ENCODE peak calls at places on chromosomes 16 and 17, in nine cellular contexts. One of them, this sample, is unnamed.

GRCh38 chr17:8159459-8160223 is 3.1 kb downstream of the VAMP2 start:
- DNase-seq in A549: no peak
- DNase-seq in foreskin melanocyte: no peak
- DNase-seq in psoas muscle: no peak
- DNase-seq in NCI-H1092 treated with DMSO at 0.1 percent for 48 hours: no peak
- DNase-seq in small intestine: no peak
- DNase-seq in T-helper 9 cell: no peak
- DNase-seq in MM.1S: no peak
- DNase-seq in NCI-H1694 treated with DMSO at 0.1 percent for 48 hours: no peak
- DNase-seq in this sample: no peak

GRCh38 chr17:33369149-33369548 is 76.1 kb upstream of the ASIC2 start:
- DNase-seq in NCI-H1092 treated with DMSO at 0.1 percent for 48 hours: no peak
- DNase-seq in small intestine: no peak
- DNase-seq in NCI-H1694 treated with DMSO at 0.1 percent for 48 hours: no peak
- DNase-seq in foreskin melanocyte: no peak
- DNase-seq in MM.1S: no peak
- DNase-seq in psoas muscle: no peak
- DNase-seq in T-helper 9 cell: no peak
- DNase-seq in A549: no peak
- DNase-seq in this sample: no peak

GRCh38 chr17:10117085-10117484 is 81.3 kb downstream of the GAS7 start:
- DNase-seq in T-helper 9 cell: no peak
- DNase-seq in A549: no peak
- DNase-seq in foreskin melanocyte: no peak
- DNase-seq in psoas muscle: no peak
- DNase-seq in small intestine: no peak
- DNase-seq in NCI-H1092 treated with DMSO at 0.1 percent for 48 hours: no peak
- DNase-seq in NCI-H1694 treated with DMSO at 0.1 percent for 48 hours: no peak
- DNase-seq in MM.1S: no peak
- DNase-seq in this sample: no peak

GRCh38 chr17:67322039-67322787 is 44.2 kb downstream of the PSMD12 start:
- DNase-seq in psoas muscle: no peak
- DNase-seq in MM.1S: no peak
- DNase-seq in foreskin melanocyte: no peak
- DNase-seq in NCI-H1694 treated with DMSO at 0.1 percent for 48 hours: no peak
- DNase-seq in NCI-H1092 treated with DMSO at 0.1 percent for 48 hours: no peak
- DNase-seq in T-helper 9 cell: no peak
- DNase-seq in small intestine: peak; percentile 33
- DNase-seq in A549: no peak
- DNase-seq in this sample: no peak

GRCh38 chr16:47150067-47150466 is 6.3 kb upstream of the NETO2 start:
- DNase-seq in T-helper 9 cell: no peak
- DNase-seq in NCI-H1694 treated with DMSO at 0.1 percent for 48 hours: no peak
- DNase-seq in NCI-H1092 treated with DMSO at 0.1 percent for 48 hours: no peak
- DNase-seq in MM.1S: no peak
- DNase-seq in psoas muscle: no peak
- DNase-seq in A549: no peak
- DNase-seq in foreskin melanocyte: no peak
- DNase-seq in small intestine: no peak
- DNase-seq in this sample: no peak

GRCh38 chr17:7219434-7219811 is 213 bp downstream of the DLG4 start:
- DNase-seq in NCI-H1092 treated with DMSO at 0.1 percent for 48 hours: no peak
- DNase-seq in T-helper 9 cell: no peak
- DNase-seq in small intestine: no peak
- DNase-seq in foreskin melanocyte: no peak
- DNase-seq in A549: no peak
- DNase-seq in MM.1S: no peak
- DNase-seq in psoas muscle: no peak
- DNase-seq in NCI-H1694 treated with DMSO at 0.1 percent for 48 hours: no peak
- DNase-seq in this sample: no peak

GRCh38 chr16:57479422-57480126 is 6.7 kb downstream of the DOK4 start:
- DNase-seq in small intestine: peak; percentile 92
- DNase-seq in MM.1S: no peak
- DNase-seq in foreskin melanocyte: peak; percentile 42
- DNase-seq in A549: peak; percentile 82
- DNase-seq in NCI-H1092 treated with DMSO at 0.1 percent for 48 hours: no peak
- DNase-seq in NCI-H1694 treated with DMSO at 0.1 percent for 48 hours: peak; percentile 9
- DNase-seq in psoas muscle: peak; percentile 65
- DNase-seq in T-helper 9 cell: no peak
- DNase-seq in this sample: peak; percentile 79

GRCh38 chr16:82843606-82844271 is 217.0 kb downstream of the CDH13 start:
- DNase-seq in A549: no peak
- DNase-seq in psoas muscle: no peak
- DNase-seq in T-helper 9 cell: no peak
- DNase-seq in NCI-H1092 treated with DMSO at 0.1 percent for 48 hours: no peak
- DNase-seq in NCI-H1694 treated with DMSO at 0.1 percent for 48 hours: no peak
- DNase-seq in MM.1S: no peak
- DNase-seq in small intestine: no peak
- DNase-seq in foreskin melanocyte: no peak
- DNase-seq in this sample: no peak

GRCh38 chr16:57042157-57043111 is 49.9 kb upstream of the CPNE2 start:
- DNase-seq in A549: no peak
- DNase-seq in foreskin melanocyte: no peak
- DNase-seq in T-helper 9 cell: peak; percentile 40
- DNase-seq in MM.1S: peak; percentile 86
- DNase-seq in psoas muscle: no peak
- DNase-seq in NCI-H1694 treated with DMSO at 0.1 percent for 48 hours: no peak
- DNase-seq in small intestine: no peak
- DNase-seq in NCI-H1092 treated with DMSO at 0.1 percent for 48 hours: no peak
- DNase-seq in this sample: peak; percentile 31

GRCh38 chr16:50318796-50319578 is 49.8 kb downstream of the BRD7 start:
- DNase-seq in NCI-H1092 treated with DMSO at 0.1 percent for 48 hours: no peak
- DNase-seq in NCI-H1694 treated with DMSO at 0.1 percent for 48 hours: no peak
- DNase-seq in MM.1S: no peak
- DNase-seq in foreskin melanocyte: no peak
- DNase-seq in A549: no peak
- DNase-seq in small intestine: no peak
- DNase-seq in psoas muscle: no peak
- DNase-seq in T-helper 9 cell: no peak
- DNase-seq in this sample: no peak

GRCh38 chr16:89687092-89687940 is 827 bp downstream of the CDK10 start:
- DNase-seq in psoas muscle: no peak
- DNase-seq in foreskin melanocyte: no peak
- DNase-seq in T-helper 9 cell: no peak
- DNase-seq in MM.1S: peak; percentile 45
- DNase-seq in A549: peak; percentile 79
- DNase-seq in NCI-H1694 treated with DMSO at 0.1 percent for 48 hours: no peak
- DNase-seq in small intestine: peak; percentile 97
- DNase-seq in NCI-H1092 treated with DMSO at 0.1 percent for 48 hours: peak; percentile 47
- DNase-seq in this sample: peak; percentile 90

GRCh38 chr17:39596543-39597267 is 11.0 kb downstream of the NEUROD2 start:
- DNase-seq in small intestine: no peak
- DNase-seq in psoas muscle: no peak
- DNase-seq in NCI-H1092 treated with DMSO at 0.1 percent for 48 hours: no peak
- DNase-seq in MM.1S: no peak
- DNase-seq in NCI-H1694 treated with DMSO at 0.1 percent for 48 hours: peak; percentile 52
- DNase-seq in T-helper 9 cell: no peak
- DNase-seq in foreskin melanocyte: no peak
- DNase-seq in A549: no peak
- DNase-seq in this sample: no peak

GRCh38 chr17:180380-181212 is 854 bp downstream of the DOC2B start:
- DNase-seq in MM.1S: no peak
- DNase-seq in NCI-H1694 treated with DMSO at 0.1 percent for 48 hours: no peak
- DNase-seq in NCI-H1092 treated with DMSO at 0.1 percent for 48 hours: no peak
- DNase-seq in psoas muscle: no peak
- DNase-seq in T-helper 9 cell: no peak
- DNase-seq in foreskin melanocyte: no peak
- DNase-seq in A549: no peak
- DNase-seq in small intestine: no peak
- DNase-seq in this sample: no peak

GRCh38 chr17:40417258-40417608 is 463 bp downstream of the TOP2A start:
- DNase-seq in MM.1S: peak; percentile 31
- DNase-seq in NCI-H1694 treated with DMSO at 0.1 percent for 48 hours: peak; percentile 20
- DNase-seq in A549: peak; percentile 58
- DNase-seq in small intestine: peak; percentile 41
- DNase-seq in foreskin melanocyte: no peak
- DNase-seq in psoas muscle: no peak
- DNase-seq in T-helper 9 cell: no peak
- DNase-seq in NCI-H1092 treated with DMSO at 0.1 percent for 48 hours: peak; percentile 35
- DNase-seq in this sample: no peak

GRCh38 chr17:62188713-62189112 is 123.6 kb upstream of the MED13 start:
- DNase-seq in small intestine: peak; percentile 91
- DNase-seq in NCI-H1092 treated with DMSO at 0.1 percent for 48 hours: no peak
- DNase-seq in MM.1S: no peak
- DNase-seq in T-helper 9 cell: no peak
- DNase-seq in NCI-H1694 treated with DMSO at 0.1 percent for 48 hours: no peak
- DNase-seq in psoas muscle: no peak
- DNase-seq in A549: peak; percentile 61
- DNase-seq in foreskin melanocyte: no peak
- DNase-seq in this sample: peak; percentile 68

GRCh38 chr16:89409161-89409711 is 81.1 kb downstream of the ANKRD11 start:
- DNase-seq in foreskin melanocyte: no peak
- DNase-seq in psoas muscle: no peak
- DNase-seq in T-helper 9 cell: peak; percentile 70
- DNase-seq in MM.1S: no peak
- DNase-seq in A549: no peak
- DNase-seq in NCI-H1092 treated with DMSO at 0.1 percent for 48 hours: no peak
- DNase-seq in small intestine: peak; percentile 30
- DNase-seq in NCI-H1694 treated with DMSO at 0.1 percent for 48 hours: no peak
- DNase-seq in this sample: peak; percentile 38

GRCh38 chr17:74453665-74454196 is 12.7 kb upstream of the CD300A start:
- DNase-seq in A549: peak; percentile 77
- DNase-seq in T-helper 9 cell: peak; percentile 55
- DNase-seq in NCI-H1694 treated with DMSO at 0.1 percent for 48 hours: no peak
- DNase-seq in MM.1S: peak; percentile 83
- DNase-seq in NCI-H1092 treated with DMSO at 0.1 percent for 48 hours: no peak
- DNase-seq in psoas muscle: no peak
- DNase-seq in foreskin melanocyte: no peak
- DNase-seq in small intestine: no peak
- DNase-seq in this sample: no peak

GRCh38 chr16:73145166-73145565 is 97.2 kb upstream of the ZFHX3 start:
- DNase-seq in small intestine: no peak
- DNase-seq in MM.1S: no peak
- DNase-seq in foreskin melanocyte: no peak
- DNase-seq in T-helper 9 cell: no peak
- DNase-seq in psoas muscle: no peak
- DNase-seq in NCI-H1092 treated with DMSO at 0.1 percent for 48 hours: no peak
- DNase-seq in A549: no peak
- DNase-seq in NCI-H1694 treated with DMSO at 0.1 percent for 48 hours: no peak
- DNase-seq in this sample: no peak

GRCh38 chr16:83113811-83114210 is 487.0 kb downstream of the CDH13 start:
- DNase-seq in A549: no peak
- DNase-seq in psoas muscle: no peak
- DNase-seq in MM.1S: no peak
- DNase-seq in NCI-H1694 treated with DMSO at 0.1 percent for 48 hours: no peak
- DNase-seq in small intestine: no peak
- DNase-seq in NCI-H1092 treated with DMSO at 0.1 percent for 48 hours: no peak
- DNase-seq in T-helper 9 cell: no peak
- DNase-seq in foreskin melanocyte: no peak
- DNase-seq in this sample: no peak

GRCh38 chr16:27355610-27356009 is 41.8 kb downstream of the IL4R start:
- DNase-seq in foreskin melanocyte: no peak
- DNase-seq in T-helper 9 cell: no peak
- DNase-seq in MM.1S: no peak
- DNase-seq in A549: peak; percentile 64
- DNase-seq in NCI-H1092 treated with DMSO at 0.1 percent for 48 hours: no peak
- DNase-seq in psoas muscle: peak; percentile 64
- DNase-seq in small intestine: peak; percentile 25
- DNase-seq in NCI-H1694 treated with DMSO at 0.1 percent for 48 hours: no peak
- DNase-seq in this sample: peak; percentile 50

GRCh38 chr16:59865071-59865671 is 1131.1 kb upstream of the GOT2 start:
- DNase-seq in A549: no peak
- DNase-seq in foreskin melanocyte: peak; percentile 35
- DNase-seq in NCI-H1092 treated with DMSO at 0.1 percent for 48 hours: no peak
- DNase-seq in T-helper 9 cell: no peak
- DNase-seq in small intestine: no peak
- DNase-seq in MM.1S: no peak
- DNase-seq in NCI-H1694 treated with DMSO at 0.1 percent for 48 hours: no peak
- DNase-seq in psoas muscle: no peak
- DNase-seq in this sample: no peak

GRCh38 chr17:18028684-18029540 is 10.1 kb downstream of the ATPAF2 start:
- DNase-seq in psoas muscle: no peak
- DNase-seq in A549: no peak
- DNase-seq in MM.1S: no peak
- DNase-seq in T-helper 9 cell: no peak
- DNase-seq in foreskin melanocyte: no peak
- DNase-seq in small intestine: no peak
- DNase-seq in NCI-H1694 treated with DMSO at 0.1 percent for 48 hours: peak; percentile 77
- DNase-seq in NCI-H1092 treated with DMSO at 0.1 percent for 48 hours: no peak
- DNase-seq in this sample: no peak

GRCh38 chr16:28475221-28475620 is 3.1 kb upstream of the NPIPB7 start:
- DNase-seq in small intestine: no peak
- DNase-seq in NCI-H1694 treated with DMSO at 0.1 percent for 48 hours: no peak
- DNase-seq in T-helper 9 cell: no peak
- DNase-seq in MM.1S: no peak
- DNase-seq in NCI-H1092 treated with DMSO at 0.1 percent for 48 hours: no peak
- DNase-seq in psoas muscle: no peak
- DNase-seq in A549: no peak
- DNase-seq in foreskin melanocyte: no peak
- DNase-seq in this sample: no peak

GRCh38 chr16:85610446-85611204 is 2.5 kb upstream of the GSE1 start:
- DNase-seq in NCI-H1092 treated with DMSO at 0.1 percent for 48 hours: peak; percentile 84
- DNase-seq in A549: peak; percentile 84
- DNase-seq in psoas muscle: peak; percentile 95
- DNase-seq in T-helper 9 cell: peak; percentile 89
- DNase-seq in small intestine: peak; percentile 82
- DNase-seq in foreskin melanocyte: peak; percentile 78
- DNase-seq in MM.1S: peak; percentile 60
- DNase-seq in NCI-H1694 treated with DMSO at 0.1 percent for 48 hours: peak; percentile 87
- DNase-seq in this sample: peak; percentile 89

GRCh38 chr17:28527859-28528258 is 21.7 kb downstream of the FOXN1 start:
- DNase-seq in A549: no peak
- DNase-seq in MM.1S: no peak
- DNase-seq in small intestine: no peak
- DNase-seq in T-helper 9 cell: no peak
- DNase-seq in foreskin melanocyte: no peak
- DNase-seq in NCI-H1092 treated with DMSO at 0.1 percent for 48 hours: no peak
- DNase-seq in NCI-H1694 treated with DMSO at 0.1 percent for 48 hours: no peak
- DNase-seq in psoas muscle: no peak
- DNase-seq in this sample: peak; percentile 58

GRCh38 chr17:511833-512251 is 159.2 kb upstream of the RPH3AL start:
- DNase-seq in A549: no peak
- DNase-seq in psoas muscle: no peak
- DNase-seq in small intestine: no peak
- DNase-seq in T-helper 9 cell: no peak
- DNase-seq in foreskin melanocyte: no peak
- DNase-seq in NCI-H1694 treated with DMSO at 0.1 percent for 48 hours: no peak
- DNase-seq in NCI-H1092 treated with DMSO at 0.1 percent for 48 hours: no peak
- DNase-seq in MM.1S: no peak
- DNase-seq in this sample: no peak

GRCh38 chr17:75558666-75559530 is 28.7 kb upstream of the MYO15B start:
- DNase-seq in psoas muscle: no peak
- DNase-seq in NCI-H1694 treated with DMSO at 0.1 percent for 48 hours: no peak
- DNase-seq in foreskin melanocyte: no peak
- DNase-seq in small intestine: no peak
- DNase-seq in MM.1S: no peak
- DNase-seq in NCI-H1092 treated with DMSO at 0.1 percent for 48 hours: no peak
- DNase-seq in A549: no peak
- DNase-seq in T-helper 9 cell: no peak
- DNase-seq in this sample: no peak

GRCh38 chr16:1789643-1790045 is 3.9 kb downstream of the IGFALS start:
- DNase-seq in NCI-H1092 treated with DMSO at 0.1 percent for 48 hours: no peak
- DNase-seq in psoas muscle: no peak
- DNase-seq in A549: no peak
- DNase-seq in MM.1S: no peak
- DNase-seq in foreskin melanocyte: no peak
- DNase-seq in T-helper 9 cell: no peak
- DNase-seq in small intestine: no peak
- DNase-seq in NCI-H1694 treated with DMSO at 0.1 percent for 48 hours: no peak
- DNase-seq in this sample: no peak

GRCh38 chr16:56844056-56844455 is 21.0 kb upstream of the SLC12A3 start:
- DNase-seq in NCI-H1092 treated with DMSO at 0.1 percent for 48 hours: no peak
- DNase-seq in small intestine: no peak
- DNase-seq in T-helper 9 cell: no peak
- DNase-seq in MM.1S: no peak
- DNase-seq in psoas muscle: no peak
- DNase-seq in A549: no peak
- DNase-seq in foreskin melanocyte: no peak
- DNase-seq in NCI-H1694 treated with DMSO at 0.1 percent for 48 hours: no peak
- DNase-seq in this sample: no peak

GRCh38 chr17:56681561-56682266 is 88.2 kb downstream of the NOG start:
- DNase-seq in small intestine: no peak
- DNase-seq in T-helper 9 cell: no peak
- DNase-seq in foreskin melanocyte: no peak
- DNase-seq in A549: no peak
- DNase-seq in NCI-H1092 treated with DMSO at 0.1 percent for 48 hours: no peak
- DNase-seq in NCI-H1694 treated with DMSO at 0.1 percent for 48 hours: no peak
- DNase-seq in MM.1S: peak; percentile 90
- DNase-seq in psoas muscle: no peak
- DNase-seq in this sample: no peak

GRCh38 chr16:24102120-24102740 is 153.9 kb upstream of the CACNG3 start:
- DNase-seq in MM.1S: no peak
- DNase-seq in small intestine: no peak
- DNase-seq in foreskin melanocyte: no peak
- DNase-seq in psoas muscle: no peak
- DNase-seq in A549: no peak
- DNase-seq in NCI-H1694 treated with DMSO at 0.1 percent for 48 hours: no peak
- DNase-seq in T-helper 9 cell: no peak
- DNase-seq in NCI-H1092 treated with DMSO at 0.1 percent for 48 hours: peak; percentile 78
- DNase-seq in this sample: no peak

This sample was measured in transverse colon.